ENCODE peak calls at places on chromosome 16, in four cellular contexts. C is GM12878, E is K562, W is HepG2. T is an unnamed sample.

GRCh38 chr16:71476457-71476856 is 12.7 kb downstream of the ZNF19 start:
- DNase-seq in E (no peak), W (no peak), C (no peak), T (no peak)

GRCh38 chr16:52455549-52456277 is 91.2 kb downstream of the TOX3 start:
- DNase-seq in W (no peak), E (no peak), C (no peak), T (no peak)

GRCh38 chr16:21598676-21599157 is 660 bp upstream of the METTL9 start:
- DNase-seq in W (no peak), E (no peak), C (no peak), T (no peak)

GRCh38 chr16:58026705-58027340 is 1.3 kb downstream of the MMP15 start:
- DNase-seq in E (peak), C (no peak), W (no peak), T (no peak)

GRCh38 chr16:78381060-78381459 is 281.6 kb downstream of the WWOX start:
- DNase-seq in W (no peak), C (no peak), E (no peak), T (no peak)

GRCh38 chr16:53372942-53373871 is 61.1 kb upstream of the RBL2 start:
- DNase-seq in C (no peak), E (peak), W (no peak), T (peak)

GRCh38 chr16:56871172-56871593 is 6.2 kb downstream of the SLC12A3 start:
- DNase-seq in C (peak), E (no peak), W (peak), T (no peak)

GRCh38 chr16:23499801-23500200 is 10.5 kb downstream of the GGA2 start:
- DNase-seq in W (no peak), C (no peak), E (no peak), T (no peak)

GRCh38 chr16:70267516-70267915 is 15.8 kb upstream of the EXOSC6 start:
- DNase-seq in C (no peak), W (peak), E (peak), T (peak)

GRCh38 chr16:58299757-58300349 is 5.0 kb upstream of the PRSS54 start:
- DNase-seq in E (peak), C (no peak), W (peak), T (peak)

GRCh38 chr16:66653581-66654350 is 42.8 kb downstream of the CMTM4 start:
- DNase-seq in C (no peak), E (no peak), W (no peak), T (no peak)

GRCh38 chr16:11309895-11310633 is 28.9 kb upstream of the PRM1 start:
- DNase-seq in C (peak), W (peak), E (no peak), T (no peak)

GRCh38 chr16:64238576-64238975 is 883.3 kb downstream of the CDH11 start:
- DNase-seq in C (no peak), W (no peak), E (no peak), T (no peak)

GRCh38 chr16:70679653-70680494 is 6.0 kb downstream of the MTSS2 start:
- DNase-seq in C (no peak), E (peak), W (no peak), T (no peak)

GRCh38 chr16:13937411-13937810 is 17.5 kb downstream of the ERCC4 start:
- DNase-seq in W (no peak), C (no peak), E (no peak), T (no peak)

GRCh38 chr16:57807968-57808528 is 5.8 kb upstream of the KIFC3 start:
- DNase-seq in C (no peak), E (peak), W (peak), T (peak)

GRCh38 chr16:70684146-70685060 is 1.4 kb downstream of the MTSS2 start:
- DNase-seq in C (no peak), W (no peak), E (no peak), T (no peak)

GRCh38 chr16:4888428-4889135 is 41.3 kb downstream of the UBN1 start:
- DNase-seq in W (no peak), E (no peak), C (no peak), T (no peak)

GRCh38 chr16:58638148-58639036 is 8.8 kb upstream of the CNOT1 start:
- DNase-seq in C (no peak), W (peak), E (peak), T (peak)

GRCh38 chr16:15440852-15441251 is 6.5 kb downstream of the BMERB1 start:
- DNase-seq in C (no peak), E (no peak), W (no peak), T (no peak)

DNA sequence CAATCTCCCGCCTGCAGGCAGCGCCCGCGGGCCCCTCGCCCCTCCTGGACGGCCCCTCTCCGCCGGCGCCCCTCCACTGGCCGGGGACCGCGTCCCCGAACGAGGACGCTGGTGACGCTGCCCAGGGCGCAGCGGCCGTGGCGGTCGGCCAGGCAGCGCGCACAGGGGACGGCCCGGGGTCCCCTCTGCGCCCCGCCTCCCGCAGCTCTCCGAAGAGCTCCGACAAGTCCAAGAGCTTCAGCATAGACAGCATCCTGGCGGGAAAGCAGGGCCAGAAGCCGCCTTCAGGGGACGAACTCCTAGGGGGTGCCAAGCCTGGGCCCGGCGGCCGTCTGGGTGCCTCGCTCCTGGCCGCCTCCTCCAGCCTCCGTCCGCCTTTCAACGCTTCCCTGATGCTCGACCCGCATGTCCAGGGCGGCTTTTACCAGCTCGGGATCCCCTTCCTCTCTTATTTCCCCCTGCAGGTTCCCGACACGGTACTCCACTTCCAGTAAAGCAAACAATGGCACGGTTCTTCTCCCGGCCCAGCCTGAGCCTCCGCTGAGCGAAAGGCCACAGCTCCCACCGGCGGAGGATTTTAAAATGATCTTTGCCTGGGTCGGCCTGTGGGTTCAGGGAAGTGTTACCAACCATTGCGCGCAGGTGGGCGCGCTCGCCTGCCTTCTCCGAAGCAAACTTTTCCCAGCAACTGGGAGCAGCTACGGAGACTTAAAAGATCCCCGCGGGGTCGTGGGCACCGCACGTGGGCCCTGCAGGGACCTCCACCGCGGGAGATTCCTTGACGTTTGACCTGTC is 1.1 kb downstream of the FOXL1 start:
- DNase-seq in E (no peak), W (no peak), C (no peak), T (no peak)
- TF ChIP-seq RAD21 in E (no peak), W (no peak), C (no peak), T (no peak)

GRCh38 chr16:3099395-3099731 is 269 bp upstream of the ZSCAN10 start:
- DNase-seq in E (no peak), C (no peak), W (no peak), T (no peak)

GRCh38 chr16:3099732-3100499 is 822 bp upstream of the ZSCAN10 start:
- DNase-seq in E (peak), C (no peak), W (peak), T (peak)

GRCh38 chr16:3096362-3096761 is 2.7 kb downstream of the ZSCAN10 start:
- DNase-seq in W (no peak), C (no peak), E (no peak), T (no peak)

GRCh38 chr16:3097266-3097665 is 1.8 kb downstream of the ZSCAN10 start:
- DNase-seq in C (no peak), E (no peak), W (no peak), T (no peak)

GRCh38 chr16:3098459-3099394 is at the start of gene ZSCAN10:
- DNase-seq in E (no peak), C (no peak), W (no peak), T (no peak)
- TF ChIP-seq ZNF274 in E (no peak), C (no peak), W (no peak), T (no peak)

GRCh38 chr16:647173-647902 is 1.8 kb upstream of the WDR90 start:
- DNase-seq in W (no peak), E (no peak), C (no peak), T (no peak)

GRCh38 chr16:648071-648785 is 937 bp upstream of the WDR90 start:
- DNase-seq in C (no peak), W (peak), E (no peak), T (no peak)

GRCh38 chr16:651844-652243 is 2.7 kb downstream of the WDR90 start:
- DNase-seq in W (no peak), E (no peak), C (no peak), T (no peak)

GRCh38 chr16:648786-649589 is at the start of gene WDR90:
- DNase-seq in W (peak), C (peak), E (no peak), T (peak)

GRCh38 chr16:649646-650045 is 481 bp downstream of the WDR90 start:
- DNase-seq in W (no peak), C (no peak), E (no peak), T (no peak)
- TF ChIP-seq ZBTB33 in W (no peak), C (no peak), E (no peak), T (no peak)

GRCh38 chr16:80362816-80363215 is 178.0 kb upstream of the DYNLRB2 start:
- DNase-seq in C (no peak), E (no peak), W (no peak), T (no peak)

GRCh38 chr16:80369138-80369537 is 171.7 kb upstream of the DYNLRB2 start:
- DNase-seq in E (no peak), W (no peak), C (no peak), T (no peak)

GRCh38 chr16:80369559-80369958 is 171.2 kb upstream of the DYNLRB2 start:
- DNase-seq in C (no peak), W (peak), E (no peak), T (no peak)

GRCh38 chr16:80367037-80367658 is 173.6 kb upstream of the DYNLRB2 start:
- DNase-seq in W (no peak), C (no peak), E (no peak), T (no peak)

DNA sequence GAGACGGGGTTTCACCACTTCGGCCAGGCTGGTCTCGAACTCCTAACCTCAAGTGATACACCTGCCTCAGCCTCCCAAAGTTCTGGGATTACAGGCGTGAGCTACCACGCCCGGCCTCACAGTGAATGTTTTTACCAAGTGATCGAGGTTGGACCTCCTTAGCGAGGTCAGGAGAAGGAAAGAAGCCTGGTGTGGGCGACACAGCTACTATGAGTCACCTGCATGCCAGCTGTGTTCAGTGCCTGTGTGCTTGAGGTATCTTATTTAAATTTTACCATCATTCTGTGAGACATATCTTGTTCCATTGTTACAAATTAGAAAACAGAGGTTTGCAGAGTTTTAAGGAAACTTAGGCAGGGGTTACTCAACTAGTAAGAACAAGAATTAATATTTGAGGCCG is 174.8 kb upstream of the DYNLRB2 start:
- DNase-seq in W (no peak), E (no peak), C (no peak), T (no peak)
- TF ChIP-seq RAD21 in W (no peak), E (no peak), C (no peak), T (no peak)

T was measured in HCT116.